ENCODE peak calls at places on chromosomes 12 and 14, in six cellular contexts. S, E, B, K, N and D are unnamed samples.

GRCh38 chr14:99531221-99532096 is 50.2 kb downstream of the CCNK start:
- DNase-seq in S (peak; percentile 88), E (no peak), B (peak; percentile 81), K (no peak), N (peak; percentile 71), D (no peak)

GRCh38 chr14:105138551-105139111 is 29.9 kb downstream of the JAG2 start:
- DNase-seq in S (no peak), E (no peak), B (no peak), K (no peak), N (no peak), D (no peak)

GRCh38 chr12:47801170-47801903 is 18.4 kb downstream of the HDAC7 start:
- DNase-seq in S (no peak), E (no peak), B (no peak), K (no peak), N (peak; percentile 55), D (no peak)

GRCh38 chr12:98744692-98745091 is 99.6 kb downstream of the APAF1 start:
- DNase-seq in S (no peak), E (no peak), B (no peak), K (no peak), N (no peak), D (peak; percentile 54)

GRCh38 chr14:21382095-21382494 is 1.7 kb downstream of the SUPT16H start:
- DNase-seq in S (peak; percentile 29), E (no peak), B (no peak), K (no peak), N (peak; percentile 9), D (no peak)

GRCh38 chr14:21078287-21078686 is 8.2 kb downstream of the ARHGEF40 start:
- DNase-seq in S (no peak), E (no peak), B (no peak), K (no peak), N (no peak), D (no peak)

GRCh38 chr12:55067701-55068100 is 47.9 kb downstream of the NEUROD4 start:
- DNase-seq in S (no peak), E (no peak), B (no peak), K (no peak), N (no peak), D (no peak)

GRCh38 chr14:54487771-54488170 is 1.0 kb downstream of the GMFB start:
- DNase-seq in S (peak; percentile 65), E (no peak), B (peak; percentile 53), K (no peak), N (peak; percentile 68), D (no peak)

GRCh38 chr14:64938972-64939816 is 3.4 kb downstream of the GPX2 start:
- DNase-seq in S (no peak), E (no peak), B (no peak), K (no peak), N (no peak), D (no peak)

GRCh38 chr12:10362325-10362724 is 27.5 kb downstream of the KLRK1 start:
- DNase-seq in S (no peak), E (no peak), B (no peak), K (no peak), N (no peak), D (no peak)

GRCh38 chr14:38721822-38722431 is 381.1 kb downstream of the SEC23A start:
- DNase-seq in S (peak; percentile 34), E (peak; percentile 33), B (peak; percentile 31), K (peak; percentile 65), N (peak; percentile 68), D (peak; percentile 87)

GRCh38 chr14:97788364-97788763 is 991.2 kb downstream of the VRK1 start:
- DNase-seq in S (no peak), E (no peak), B (no peak), K (no peak), N (no peak), D (no peak)

GRCh38 chr12:19970116-19970515 is 398.2 kb upstream of the PDE3A start:
- DNase-seq in S (peak; percentile 96), E (no peak), B (peak; percentile 61), K (no peak), N (peak; percentile 72), D (no peak)

GRCh38 chr12:126534495-126534894 is 1469.3 kb downstream of the AACS start:
- DNase-seq in S (no peak), E (no peak), B (no peak), K (no peak), N (no peak), D (no peak)

GRCh38 chr12:126636798-126637197 is 1571.6 kb downstream of the AACS start:
- DNase-seq in S (no peak), E (no peak), B (no peak), K (no peak), N (no peak), D (no peak)

GRCh38 chr12:14327717-14328116 is 37.8 kb upstream of the ATF7IP start:
- DNase-seq in S (peak; percentile 80), E (no peak), B (peak; percentile 68), K (no peak), N (peak; percentile 76), D (no peak)

GRCh38 chr14:105070760-105071137 is 5.5 kb upstream of the GPR132 start:
- DNase-seq in S (no peak), E (no peak), B (no peak), K (no peak), N (peak; percentile 59), D (no peak)

GRCh38 chr12:68237523-68238070 is 12.0 kb upstream of the IL26 start:
- DNase-seq in S (peak; percentile 59), E (no peak), B (peak; percentile 39), K (no peak), N (peak; percentile 69), D (no peak)

GRCh38 chr12:118645219-118645618 is 268.9 kb downstream of the SUDS3 start:
- DNase-seq in S (no peak), E (no peak), B (no peak), K (no peak), N (peak; percentile 0), D (peak; percentile 34)

GRCh38 chr12:87365423-87365822 is 663.8 kb downstream of the C12orf50 start:
- DNase-seq in S (no peak), E (no peak), B (no peak), K (no peak), N (no peak), D (no peak)

DNA sequence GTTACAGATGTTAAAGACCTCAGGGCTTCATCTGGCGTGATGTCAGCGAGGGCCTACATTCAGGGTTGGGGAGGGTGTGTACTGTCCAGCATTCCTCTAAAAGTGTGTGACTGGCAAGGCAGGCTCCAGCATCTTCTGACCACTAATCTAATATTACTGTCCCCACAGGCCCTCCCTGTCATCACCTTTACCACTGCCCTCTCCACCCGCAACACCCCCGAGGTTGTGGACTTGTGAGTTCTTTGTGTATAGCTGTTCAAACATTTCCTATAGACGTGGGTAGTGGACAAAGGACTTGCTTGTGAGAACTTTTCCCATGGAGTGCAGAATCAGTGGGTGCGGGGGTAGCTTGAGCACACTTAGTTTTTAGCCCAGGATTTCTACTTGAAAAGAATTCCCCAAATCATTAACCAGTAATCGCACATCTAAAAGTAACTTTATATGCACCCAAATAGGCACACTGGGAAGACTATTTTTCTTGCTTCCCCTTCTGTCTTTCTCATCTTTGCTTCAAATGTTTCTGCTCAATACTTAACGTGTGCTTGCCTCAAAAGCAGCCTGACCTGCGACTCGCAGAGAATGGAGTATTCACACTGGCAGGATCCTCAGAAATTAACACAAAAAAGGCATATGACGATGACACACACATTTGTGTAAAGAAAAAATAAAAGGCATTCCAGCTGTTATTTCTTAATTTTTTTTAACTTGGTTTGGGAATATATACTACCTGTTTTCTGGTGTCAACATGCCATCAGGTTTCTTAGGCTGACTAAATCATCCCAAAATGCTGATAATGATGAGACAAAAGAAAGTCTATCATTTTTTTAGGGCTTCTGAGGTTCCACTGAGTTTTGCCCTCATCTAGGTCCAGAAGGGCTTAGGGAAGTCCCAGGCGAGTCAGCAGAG is 158.4 kb upstream of the HIF1A start:
- DNase-seq in S (no peak), E (no peak), B (no peak), K (no peak), N (peak; percentile 43), D (no peak)
- H3K27ac ChIP-seq in S (no peak overlapping the region), E (no peak overlapping the region), B (peak overlapping the region; percentile 67), K (peak overlapping the region; percentile 35), N (peak overlapping the region; percentile 79), D (peak overlapping the region; percentile 73)

DNA sequence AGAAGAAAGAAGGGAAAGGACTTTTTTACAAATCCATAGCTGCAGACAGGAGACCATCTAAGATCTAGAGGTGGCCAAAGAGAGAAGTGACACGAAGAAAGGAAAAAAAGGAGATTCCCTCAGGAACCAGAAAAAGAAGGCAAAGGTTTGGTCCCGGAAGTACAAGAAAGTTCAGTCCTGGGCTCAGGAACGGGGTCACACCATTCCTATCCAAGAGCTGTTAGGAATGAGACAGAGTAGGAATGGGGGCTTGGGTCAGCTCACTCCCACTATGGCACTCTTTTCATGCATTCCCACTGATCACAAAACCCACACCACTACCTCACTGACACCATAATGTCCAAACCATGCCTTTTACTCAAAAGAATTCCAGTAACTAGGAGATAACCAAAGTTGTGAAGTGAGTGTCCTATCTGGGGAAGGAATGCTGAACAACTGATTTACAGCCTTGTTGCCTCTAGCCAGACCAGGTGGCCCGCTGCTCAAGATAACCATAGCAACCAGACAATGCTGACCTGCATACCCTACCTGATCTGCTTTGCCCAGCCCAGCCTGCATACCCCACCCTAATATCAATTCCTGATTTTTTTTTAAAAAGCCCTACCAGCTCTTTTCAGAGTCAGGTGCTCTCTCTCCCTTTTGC is 8.4 kb downstream of the PPP2R3C start:
- DNase-seq in S (no peak), E (no peak), B (no peak), K (no peak), N (no peak), D (no peak)
- H3K4me3 ChIP-seq in S (no peak overlapping the region), E (no peak overlapping the region), B (no peak overlapping the region), K (no peak overlapping the region), N (no peak overlapping the region), D (no peak overlapping the region)

DNA sequence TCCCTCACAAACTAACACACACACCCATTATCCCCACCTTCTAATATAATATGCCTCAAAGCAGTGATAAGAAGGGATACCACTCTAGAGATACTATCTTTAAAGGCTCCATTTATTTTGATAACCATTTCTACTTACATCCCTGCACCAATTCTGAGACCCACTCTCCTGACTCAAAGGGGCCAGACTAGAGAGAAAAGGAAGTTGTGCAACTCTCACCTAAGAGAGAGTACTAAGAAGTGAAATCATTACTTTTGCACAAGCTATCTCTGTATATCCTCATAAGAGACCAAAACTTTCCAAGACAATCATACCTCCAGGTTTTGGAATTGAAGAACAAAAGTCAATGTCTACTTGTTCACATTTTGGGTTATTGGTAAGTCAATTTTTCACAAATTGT is 45.4 kb upstream of the USP15 start:
- DNase-seq in S (no peak), E (no peak), B (no peak), K (no peak), N (no peak), D (no peak)
- H3K27ac ChIP-seq in S (no peak overlapping the region), E (no peak overlapping the region), B (no peak overlapping the region), K (no peak overlapping the region), N (no peak overlapping the region), D (no peak overlapping the region)

DNA sequence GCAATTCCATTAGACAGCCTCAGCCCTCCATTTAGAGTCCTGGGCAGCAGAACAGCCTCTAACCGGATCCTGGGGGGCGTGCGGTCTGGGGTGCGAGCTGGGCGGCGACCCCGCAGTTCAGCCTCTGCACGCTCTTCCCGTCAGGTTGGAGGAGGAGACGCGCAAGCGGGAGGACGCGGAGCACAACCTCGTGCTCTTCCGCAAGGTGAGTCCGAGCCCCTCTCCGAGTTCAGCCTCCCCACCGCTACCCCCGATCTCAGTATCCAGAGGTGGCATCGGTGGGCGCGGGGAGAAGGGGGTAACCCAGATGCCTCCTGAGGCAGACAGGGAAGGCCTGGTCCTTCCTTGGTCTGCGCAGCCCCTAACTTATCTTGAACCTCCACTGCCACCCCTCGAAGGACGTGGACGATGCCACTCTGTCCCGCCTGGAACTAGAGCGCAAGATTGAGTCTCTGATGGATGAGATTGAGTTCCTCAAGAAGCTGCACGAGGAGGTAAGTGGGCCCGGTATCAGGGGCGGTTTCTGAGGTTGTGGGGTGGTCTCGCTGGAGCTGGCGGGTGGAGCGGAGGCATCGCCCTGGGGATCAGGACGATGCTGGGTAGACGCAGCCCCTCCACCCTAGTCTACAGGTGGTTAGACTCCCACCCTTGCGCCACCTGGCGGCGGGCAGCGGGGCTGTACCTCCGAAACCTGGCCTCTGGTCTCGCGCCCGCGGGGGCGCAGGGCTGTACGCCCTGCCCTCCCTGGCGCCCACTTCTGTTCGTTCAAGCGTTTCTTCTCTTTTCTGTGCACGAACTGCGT is 1.3 kb downstream of the PRPH start:
- DNase-seq in S (no peak), E (no peak), B (no peak), K (peak; percentile 57), N (peak; percentile 42), D (no peak)
- H3K4me3 ChIP-seq in S (no peak overlapping the region), E (no peak overlapping the region), B (no peak overlapping the region), K (peak overlapping the region; percentile 33), N (peak overlapping the region; percentile 18), D (no peak overlapping the region)